ENCODE peak calls at places on chromosome 17, in four cellular contexts. O is cardiac fibroblast, N is lung, R is nephron progenitor cell. W is an unnamed sample.

GRCh38 chr17:11554042-11554441 is 44.2 kb upstream of the DNAH9 start:
- DNase-seq in O (no peak), N (no peak), R (no peak), W (no peak)

GRCh38 chr17:48382989-48383388 is 47.0 kb downstream of the SKAP1 start:
- DNase-seq in O (no peak), N (no peak), R (no peak), W (no peak)

GRCh38 chr17:3959295-3959899 is 4.8 kb downstream of the ATP2A3 start:
- DNase-seq in O (peak), N (no peak), R (no peak), W (no peak)

GRCh38 chr17:55689672-55690071 is 33.0 kb downstream of the TMEM100 start:
- DNase-seq in O (no peak), N (no peak), R (no peak), W (no peak)

GRCh38 chr17:57370051-57370581 is 113.8 kb downstream of the MSI2 start:
- DNase-seq in O (peak), N (no peak), R (no peak), W (no peak)

GRCh38 chr17:27665549-27665948 is 34.6 kb downstream of the LGALS9 start:
- DNase-seq in O (no peak), N (no peak), R (no peak), W (no peak)

GRCh38 chr17:60905709-60906108 is 228.1 kb downstream of the BCAS3 start:
- DNase-seq in O (no peak), N (no peak), R (no peak), W (no peak)

GRCh38 chr17:17435323-17435722 is 41.5 kb upstream of the MED9 start:
- DNase-seq in O (peak), N (no peak), R (peak), W (no peak)

GRCh38 chr17:41965694-41966375 is 760 bp upstream of the CNP start:
- DNase-seq in O (peak), N (peak), R (peak), W (peak)

GRCh38 chr17:46026815-46027125 is 27.7 kb downstream of the STH start:
- DNase-seq in O (no peak), N (no peak), R (no peak), W (no peak)

GRCh38 chr17:27513849-27514248 is 57.6 kb downstream of the KSR1 start:
- DNase-seq in O (no peak), N (no peak), R (no peak), W (no peak)

GRCh38 chr17:40251576-40251975 is 32.5 kb downstream of the WIPF2 start:
- DNase-seq in O (peak), N (no peak), R (no peak), W (no peak)

GRCh38 chr17:76678330-76678729 is 32.4 kb downstream of the MXRA7 start:
- DNase-seq in O (no peak), N (no peak), R (no peak), W (no peak)

GRCh38 chr17:82180776-82181528 is 31.7 kb downstream of the CCDC57 start:
- DNase-seq in O (no peak), N (no peak), R (no peak), W (no peak)

GRCh38 chr17:19753049-19753444 is 4.9 kb upstream of the ALDH3A1 start:
- DNase-seq in O (peak), N (peak), R (no peak), W (no peak)

GRCh38 chr17:57484081-57484666 is 227.9 kb downstream of the MSI2 start:
- DNase-seq in O (no peak), N (no peak), R (no peak), W (no peak)

GRCh38 chr17:17205368-17206148 is 575 bp downstream of the PLD6 start:
- DNase-seq in O (peak), N (peak), R (no peak), W (peak)

GRCh38 chr17:39624313-39624712 is 2.4 kb upstream of the PPP1R1B start:
- DNase-seq in O (no peak), N (no peak), R (no peak), W (no peak)

GRCh38 chr17:32382526-32383223 is 32.7 kb downstream of the ZNF207 start:
- DNase-seq in O (no peak), N (no peak), R (no peak), W (no peak)

GRCh38 chr17:61583242-61583641 is 7.8 kb downstream of the NACA2 start:
- DNase-seq in O (peak), N (no peak), R (no peak), W (peak)

GRCh38 chr17:12053552-12053951 is 32.9 kb downstream of the MAP2K4 start:
- DNase-seq in O (no peak), N (no peak), R (no peak), W (no peak)

GRCh38 chr17:29151567-29151966 is 28.6 kb downstream of the MYO18A start:
- DNase-seq in O (peak), N (no peak), R (no peak), W (no peak)

GRCh38 chr17:83089322-83090156 is 10.1 kb downstream of the METRNL start:
- DNase-seq in O (no peak), N (no peak), R (no peak), W (no peak)

GRCh38 chr17:31211352-31212012 is 85.6 kb downstream of the OMG start:
- DNase-seq in O (peak), N (no peak), R (no peak), W (no peak)

GRCh38 chr17:17681187-17681743 is at the start of gene RAI1:
- DNase-seq in O (peak), N (peak), R (peak), W (peak)

GRCh38 chr17:42067371-42068180 is 17.2 kb upstream of the C17orf113 start:
- DNase-seq in O (peak), N (peak), R (peak), W (peak)

GRCh38 chr17:72030067-72030899 is 90.5 kb upstream of the SOX9 start:
- DNase-seq in O (peak), N (peak), R (peak), W (peak)
- TF ChIP-seq CTCF in O (peak), N (no peak), R (peak), W (no peak)

GRCh38 chr17:78823282-78824046 is 17.1 kb downstream of the USP36 start:
- DNase-seq in O (no peak), N (no peak), R (no peak), W (no peak)
- TF ChIP-seq CTCF in O (no peak), N (no peak), R (no peak), W (peak)

DNA sequence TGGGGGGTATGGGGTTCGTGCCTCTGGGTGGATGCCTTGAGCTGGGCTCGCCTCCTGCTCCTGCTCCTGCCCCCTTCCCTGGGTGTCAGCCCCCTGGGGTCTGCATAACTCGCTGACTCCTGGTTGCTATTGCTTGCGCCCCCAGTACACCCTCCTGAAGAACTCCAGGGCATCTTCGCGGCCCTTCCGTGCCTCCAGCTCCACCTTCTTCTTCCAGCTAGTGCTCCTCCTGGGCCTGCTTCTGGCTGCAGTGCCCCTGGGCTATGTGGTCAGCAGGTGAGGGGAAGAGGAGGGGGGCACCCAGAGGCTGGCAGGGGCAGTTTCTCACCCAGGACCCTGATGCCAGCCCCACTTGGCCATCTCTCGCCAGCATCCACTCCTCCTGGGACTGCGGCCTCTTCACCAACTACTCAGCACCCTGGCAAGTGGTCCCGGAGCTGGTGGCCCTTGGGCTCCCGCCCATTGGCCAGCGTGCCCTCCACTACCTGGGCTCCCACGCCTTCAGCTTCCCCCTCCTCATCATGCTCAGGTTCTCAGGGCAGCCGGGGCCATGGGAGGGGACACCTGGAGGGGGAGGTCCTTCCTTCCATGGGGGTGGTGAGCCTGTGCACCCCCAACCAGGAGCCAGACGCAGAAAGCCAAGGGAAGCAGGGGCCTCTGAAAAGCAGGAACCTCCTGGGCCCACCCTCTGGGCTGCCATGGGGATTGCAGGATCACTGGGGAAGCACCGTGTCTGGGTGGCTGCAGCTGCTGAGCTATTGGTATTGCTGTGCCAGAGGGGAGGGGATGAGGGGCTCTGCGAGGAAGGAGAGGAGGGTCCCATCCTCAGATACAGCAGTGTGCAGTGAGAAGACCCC is 7.8 kb upstream of the C17orf99 start:
- DNase-seq in O (no peak), N (peak), R (no peak), W (no peak)
- TF ChIP-seq CTCF in O (no peak), N (no peak), R (no peak), W (no peak)

GRCh38 chr17:74853048-74853397 is 6.7 kb downstream of the GRIN2C start:
- DNase-seq in O (no peak), N (no peak), R (no peak), W (no peak)

GRCh38 chr17:74850914-74851313 is 8.8 kb downstream of the GRIN2C start:
- DNase-seq in O (no peak), N (no peak), R (no peak), W (no peak)

GRCh38 chr17:74850310-74850709 is 9.4 kb downstream of the GRIN2C start:
- DNase-seq in O (no peak), N (no peak), R (no peak), W (no peak)

GRCh38 chr17:74852237-74853047 is 7.2 kb downstream of the GRIN2C start:
- DNase-seq in O (no peak), N (no peak), R (peak), W (peak)

GRCh38 chr17:74851612-74852236 is 8.0 kb downstream of the GRIN2C start:
- DNase-seq in O (no peak), N (no peak), R (no peak), W (no peak)
- TF ChIP-seq CTCF in O (no peak), N (no peak), R (no peak), W (no peak)

GRCh38 chr17:44308320-44308818 is at the start of gene RUNDC3A:
- DNase-seq in O (peak), N (peak), R (peak), W (peak)

GRCh38 chr17:44310188-44310587 is 1.8 kb downstream of the RUNDC3A start:
- DNase-seq in O (no peak), N (no peak), R (no peak), W (no peak)

GRCh38 chr17:44310612-44311376 is 2.4 kb downstream of the RUNDC3A start:
- DNase-seq in O (no peak), N (no peak), R (no peak), W (peak)

GRCh38 chr17:44308865-44309264 is 464 bp downstream of the RUNDC3A start:
- DNase-seq in O (no peak), N (no peak), R (no peak), W (no peak)

GRCh38 chr17:44309472-44309871 is 1.1 kb downstream of the RUNDC3A start:
- DNase-seq in O (no peak), N (no peak), R (no peak), W (peak)
- TF ChIP-seq CTCF in O (no peak), N (no peak), R (no peak), W (no peak)

GRCh38 chr17:81119223-81120148 is 45.8 kb upstream of the PVALEF start:
- DNase-seq in O (peak), N (peak), R (peak), W (peak)
- TF ChIP-seq CTCF in O (peak), N (no peak), R (peak), W (no peak)

GRCh38 chr17:63523256-63523869 is at the start of gene KCNH6:
- DNase-seq in O (no peak), N (no peak), R (no peak), W (no peak)
- TF ChIP-seq CTCF in O (no peak), N (no peak), R (no peak), W (no peak)